ENCODE peak calls at places on chromosomes 13 and 19, in four cellular contexts. U is PC-3, E is lower lobe of right lung, G is IMR-90. A is an unnamed sample.

GRCh38 chr19:52943884-52944643 is 18.6 kb downstream of the ZNF816 start:
- DNase-seq in G (no peak), U (peak; percentile 50), E (no peak), A (no peak)

GRCh38 chr13:75558130-75558840 is 8.7 kb downstream of the UCHL3 start:
- DNase-seq in E (no peak), G (no peak), U (no peak), A (no peak)

GRCh38 chr13:107277911-107278310 is 710.0 kb upstream of the ARGLU1 start:
- DNase-seq in G (peak; percentile 15), E (no peak), U (no peak), A (no peak)

GRCh38 chr19:17266975-17267788 is at the start of gene BABAM1:
- DNase-seq in E (peak; percentile 95), U (peak; percentile 99), G (peak; percentile 100), A (peak; percentile 96)

GRCh38 chr19:41735071-41735623 is 20.2 kb upstream of the CEACAM6 start:
- DNase-seq in E (no peak), U (peak; percentile 81), G (no peak), A (no peak)

GRCh38 chr13:77386880-77387606 is 60.1 kb upstream of the MYCBP2 start:
- DNase-seq in U (peak; percentile 76), G (peak; percentile 33), E (no peak), A (no peak)

GRCh38 chr19:16627928-16628182 is 149 bp downstream of the MED26 start:
- DNase-seq in G (no peak), U (no peak), E (no peak), A (no peak)

GRCh38 chr19:58572818-58573657 is at the start of gene MZF1:
- DNase-seq in G (peak; percentile 100), E (peak; percentile 100), U (peak; percentile 100), A (peak; percentile 100)

GRCh38 chr19:49512970-49513745 is 697 bp downstream of the FCGRT start:
- DNase-seq in E (peak; percentile 77), G (no peak), U (no peak), A (peak; percentile 64)

GRCh38 chr13:36212789-36213188 is 1.6 kb downstream of the SOHLH2 start:
- DNase-seq in E (no peak), G (no peak), U (no peak), A (no peak)

GRCh38 chr19:2142173-2142829 is 9.1 kb downstream of the AP3D1 start:
- DNase-seq in G (no peak), E (no peak), U (no peak), A (no peak)

GRCh38 chr13:76837811-76838210 is 48.4 kb downstream of the KCTD12 start:
- DNase-seq in E (no peak), G (peak; percentile 32), U (no peak), A (no peak)

GRCh38 chr19:48746120-48746519 is 589 bp downstream of the IZUMO1 start:
- DNase-seq in G (no peak), U (no peak), E (no peak), A (no peak)

GRCh38 chr13:113405481-113406300 is 41.8 kb upstream of the GRTP1 start:
- DNase-seq in E (no peak), U (no peak), G (no peak), A (no peak)

GRCh38 chr13:78601886-78602560 is 1.3 kb downstream of the POU4F1 start:
- DNase-seq in E (no peak), U (no peak), G (no peak), A (no peak)
- H3K4me3 ChIP-seq in E (peak overlapping the region; percentile 40), U (no peak overlapping the region), G (no peak overlapping the region), A (no peak overlapping the region)

GRCh38 chr13:92403606-92404005 is 823.0 kb upstream of the GPC6 start:
- DNase-seq in U (no peak), E (no peak), G (no peak), A (no peak)
- H3K4me1 ChIP-seq in U (no peaks in the 10 kb centered on the region), E (no peaks in the 10 kb centered on the region), G (no peaks in the 10 kb centered on the region), A (no peaks in the 10 kb centered on the region)

GRCh38 chr19:47483200-47483599 is 819 bp downstream of the KPTN start:
- DNase-seq in E (no peak), U (no peak), G (no peak), A (no peak)

GRCh38 chr19:47483800-47484690 is at the start of gene KPTN:
- DNase-seq in E (peak; percentile 94), G (peak; percentile 90), U (peak; percentile 80), A (peak; percentile 90)

GRCh38 chr19:47487551-47488515 is 3.8 kb upstream of the KPTN start:
- DNase-seq in E (peak; percentile 22), G (no peak), U (no peak), A (no peak)

GRCh38 chr19:47486900-47487299 is 2.9 kb upstream of the KPTN start:
- DNase-seq in G (no peak), U (no peak), E (no peak), A (peak; percentile 39)

DNA sequence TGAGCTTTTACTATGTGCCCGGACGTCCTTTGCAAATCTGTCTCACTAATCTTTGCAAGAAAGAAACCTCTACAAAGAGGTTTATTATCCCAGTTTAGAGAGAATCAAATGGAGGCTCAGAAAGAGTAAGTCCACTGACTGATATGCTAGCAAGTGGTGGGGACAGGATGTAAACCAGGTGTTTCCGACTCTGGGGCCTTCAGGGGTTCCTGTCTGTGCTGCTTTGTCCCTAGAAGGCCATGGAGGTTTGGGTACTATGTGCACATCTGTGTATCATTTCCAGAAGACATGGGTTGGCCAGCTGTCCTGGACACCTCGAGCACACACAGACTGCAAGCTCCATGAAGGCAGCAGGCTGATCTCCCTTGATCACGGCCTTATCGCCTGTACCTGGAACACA is 1.2 kb upstream of the KPTN start:
- DNase-seq in U (no peak), G (no peak), E (no peak), A (no peak)
- H3K27ac ChIP-seq in U (no peak overlapping the region), G (no peak overlapping the region), E (no peak overlapping the region), A (peak overlapping the region; percentile 92)

GRCh38 chr19:37930416-37930815 is 23.4 kb downstream of the SIPA1L3 start:
- DNase-seq in U (peak; percentile 44), E (peak; percentile 63), G (no peak), A (no peak)

GRCh38 chr19:37935341-37935740 is 28.3 kb downstream of the SIPA1L3 start:
- DNase-seq in G (no peak), U (no peak), E (no peak), A (no peak)

GRCh38 chr19:37933965-37934364 is 27.0 kb downstream of the SIPA1L3 start:
- DNase-seq in E (no peak), G (peak; percentile 20), U (no peak), A (no peak)

GRCh38 chr19:37931941-37932655 is 25.1 kb downstream of the SIPA1L3 start:
- DNase-seq in U (peak; percentile 92), E (peak; percentile 94), G (peak; percentile 78), A (peak; percentile 96)

GRCh38 chr19:37932985-37933953 is 26.3 kb downstream of the SIPA1L3 start:
- DNase-seq in E (no peak), U (peak; percentile 77), G (peak; percentile 61), A (peak; percentile 80)
- H3K4me3 ChIP-seq in E (peak overlapping the region; percentile 49), U (peak overlapping the region; percentile 64), G (no peak overlapping the region), A (peak overlapping the region; percentile 30)

DNA sequence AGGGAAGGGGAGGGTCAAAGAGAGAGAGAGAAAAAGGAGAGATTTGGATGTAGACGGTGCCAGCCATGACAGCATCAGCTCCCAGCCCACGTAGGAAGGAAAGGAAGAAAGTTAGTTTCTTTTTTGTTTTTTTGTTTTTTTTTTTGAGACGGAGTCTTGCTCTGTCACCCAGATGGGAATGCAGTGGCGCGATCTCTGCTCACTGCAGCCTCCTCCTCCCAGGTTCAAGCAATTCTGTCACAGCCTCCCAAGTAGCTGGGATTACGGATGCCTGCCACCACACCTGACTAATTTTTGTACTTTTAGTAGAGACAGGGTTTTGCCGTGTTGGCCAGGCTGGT is 27.6 kb downstream of the ELL start:
- DNase-seq in U (no peak), E (no peak), G (peak; percentile 69), A (no peak)
- H3K4me1 ChIP-seq in U (peaks cover 19% of the 10 kb centered on the region), E (peaks cover 68% of the 10 kb centered on the region), G (peaks cover 25% of the 10 kb centered on the region), A (peaks cover 16% of the 10 kb centered on the region)

DNA sequence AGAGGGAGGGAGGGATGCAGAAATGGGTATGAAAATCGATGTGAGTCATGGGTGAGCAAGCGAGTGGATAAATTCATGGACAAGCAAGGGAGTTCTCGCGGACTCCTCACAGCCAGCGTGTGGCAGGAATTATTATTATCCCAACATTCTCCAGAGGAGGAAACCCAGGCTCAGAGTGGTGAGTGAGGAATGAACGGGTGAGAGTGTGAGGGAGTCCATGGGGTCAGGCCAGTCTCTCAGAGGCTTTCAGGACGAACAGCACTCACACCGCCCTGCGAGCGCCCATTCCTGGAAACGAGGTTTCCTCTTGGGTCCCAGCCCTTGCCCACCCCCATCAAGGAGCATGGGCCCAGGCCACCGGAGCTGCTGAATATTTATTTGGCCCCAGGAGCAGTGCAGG is 6.3 kb upstream of the DNAAF3 start:
- DNase-seq in G (peak; percentile 75), U (peak; percentile 73), E (no peak), A (no peak)
- H3K27ac ChIP-seq in G (no peak overlapping the region), U (peak overlapping the region; percentile 39), E (no peak overlapping the region), A (no peak overlapping the region)

GRCh38 chr13:99329477-99329876 is 22.3 kb upstream of the GPR183 start:
- DNase-seq in G (no peak), U (no peak), E (no peak), A (no peak)

GRCh38 chr13:99327133-99327532 is 19.9 kb upstream of the GPR183 start:
- DNase-seq in E (no peak), G (no peak), U (no peak), A (no peak)

GRCh38 chr13:99323488-99323887 is 16.3 kb upstream of the GPR183 start:
- DNase-seq in E (no peak), G (peak; percentile 51), U (peak; percentile 48), A (no peak)

GRCh38 chr13:99327761-99328160 is 20.6 kb upstream of the GPR183 start:
- DNase-seq in E (no peak), G (no peak), U (no peak), A (no peak)

GRCh38 chr13:99326012-99326411 is 18.8 kb upstream of the GPR183 start:
- DNase-seq in E (no peak), U (no peak), G (no peak), A (no peak)
- H3K4me3 ChIP-seq in E (no peak overlapping the region), U (no peak overlapping the region), G (no peak overlapping the region), A (no peak overlapping the region)

DNA sequence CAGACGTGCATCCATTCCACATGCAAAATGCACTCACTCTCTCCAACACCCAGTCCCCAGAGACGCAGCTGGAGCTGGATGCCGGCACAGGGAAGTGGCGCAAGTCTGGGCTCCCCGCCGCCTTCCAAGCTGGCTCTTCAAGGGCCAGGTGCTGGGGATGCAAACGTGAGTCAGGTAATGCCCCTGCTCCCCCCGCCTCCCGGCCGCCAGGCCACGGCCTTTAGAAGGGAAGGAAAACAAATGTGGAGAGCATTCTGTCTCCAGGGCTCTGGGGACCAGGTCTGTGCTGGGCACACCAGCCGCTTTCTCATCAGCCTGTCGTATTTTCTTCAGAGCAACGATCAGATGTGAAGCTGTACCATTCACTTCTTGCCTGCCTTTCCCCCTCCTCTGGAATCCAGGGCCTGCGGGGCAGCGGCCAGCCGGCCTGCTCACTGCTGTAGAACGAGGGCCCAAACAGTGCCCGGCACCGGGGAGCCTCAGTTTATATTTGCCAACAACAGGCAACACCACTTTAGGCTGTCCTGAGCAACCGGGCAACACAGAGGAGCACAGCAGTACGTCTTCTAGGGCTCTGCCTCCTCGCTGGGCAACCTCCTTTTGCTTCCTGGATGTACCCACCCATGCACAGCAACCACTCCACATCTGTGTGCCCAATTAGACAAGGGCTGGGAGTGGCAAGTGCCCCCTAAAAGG is 3.8 kb downstream of the RAB20 start:
- DNase-seq in E (peak; percentile 87), G (no peak), U (no peak), A (peak; percentile 76)
- H3K4me1 ChIP-seq in E (peaks cover 53% of the 10 kb centered on the region), G (peaks cover 6% of the 10 kb centered on the region), U (peaks cover 21% of the 10 kb centered on the region), A (peaks cover 70% of the 10 kb centered on the region)

A was measured in left lung.